ENCODE peak calls at places on chromosomes 1 and 21, in five cellular contexts. Y is NCI-H2081, F is HT1080, N is DMS153, R is substantia nigra. B is an unnamed sample.

GRCh38 chr1:239387304-239388231 is 1.2 kb downstream of the CHRM3 start:
- DNase-seq in F (no peak), R (no peak), Y (peak), N (no peak), B (no peak)

GRCh38 chr21:35212393-35213127 is 163.5 kb upstream of the RUNX1 start:
- DNase-seq in F (peak), Y (no peak), R (no peak), N (no peak), B (no peak)

GRCh38 chr1:165114022-165114888 is 242.3 kb downstream of the LMX1A start:
- DNase-seq in N (peak), F (peak), R (peak), Y (peak), B (no peak)

GRCh38 chr1:31297273-31298247 is 728 bp downstream of the ZCCHC17 start:
- DNase-seq in R (no peak), F (no peak), N (no peak), Y (no peak), B (no peak)

GRCh38 chr21:46124926-46125845 is 27.3 kb downstream of the COL6A2 start:
- DNase-seq in N (no peak), F (no peak), R (no peak), Y (no peak), B (peak)

GRCh38 chr1:78284354-78284753 is 206.4 kb upstream of the PTGFR start:
- DNase-seq in F (no peak), R (no peak), Y (no peak), N (no peak), B (no peak)

GRCh38 chr1:1118011-1118892 is 2.4 kb upstream of the C1orf159 start:
- DNase-seq in R (no peak), F (no peak), Y (no peak), N (no peak), B (peak)

GRCh38 chr1:201361652-201362504 is 15.6 kb downstream of the TNNT2 start:
- DNase-seq in R (peak), N (peak), F (peak), Y (peak), B (peak)

GRCh38 chr1:29590583-29591555 is 354.5 kb downstream of the PTPRU start:
- DNase-seq in F (peak), R (no peak), N (no peak), Y (no peak), B (no peak)

GRCh38 chr1:197103295-197103694 is 36.2 kb upstream of the F13B start:
- DNase-seq in R (no peak), N (no peak), F (no peak), Y (no peak), B (no peak)

GRCh38 chr21:37257526-37257966 is 9.6 kb downstream of the VPS26C start:
- DNase-seq in Y (no peak), R (peak), N (no peak), F (no peak), B (peak)

GRCh38 chr21:34307991-34308532 is 55.7 kb upstream of the KCNE2 start:
- DNase-seq in Y (no peak), N (no peak), R (no peak), F (peak), B (no peak)

GRCh38 chr1:96971849-96972602 is 250.4 kb downstream of the PTBP2 start:
- DNase-seq in R (no peak), N (no peak), F (no peak), Y (no peak), B (no peak)

GRCh38 chr1:13732971-13733667 is 33.1 kb downstream of the PRDM2 start:
- DNase-seq in R (no peak), F (no peak), Y (no peak), N (no peak), B (no peak)

GRCh38 chr1:9078035-9078948 is 8.9 kb upstream of the SLC2A5 start:
- DNase-seq in R (no peak), N (no peak), Y (no peak), F (peak), B (no peak)

GRCh38 chr1:198967566-198967965 is 328.7 kb downstream of the PTPRC start:
- DNase-seq in Y (no peak), R (no peak), N (no peak), F (no peak), B (no peak)

GRCh38 chr21:43025636-43026180 is 49.9 kb downstream of the CBS start:
- DNase-seq in Y (no peak), F (no peak), R (no peak), N (no peak), B (peak)